ENCODE peak calls at places on chromosomes 7 and 10, in four cellular contexts. Z, O, R and B are unnamed samples.

GRCh38 chr10:130438861-130439260 is 302.7 kb downstream of the GLRX3 start:
- DNase-seq in Z (no peak), O (no peak), R (no peak), B (no peak)

GRCh38 chr7:142796501-142797341 is 26.0 kb downstream of the PRSS2 start:
- DNase-seq in Z (peak), O (no peak), R (no peak), B (no peak)

GRCh38 chr10:21372651-21373410 is 152.7 kb downstream of the SKIDA1 start:
- DNase-seq in Z (peak), O (no peak), R (peak), B (no peak)

GRCh38 chr10:5291501-5292195 is 73.1 kb upstream of the UCN3 start:
- DNase-seq in Z (peak), O (no peak), R (peak), B (peak)

GRCh38 chr7:36784991-36785940 is 61.0 kb upstream of the AOAH start:
- DNase-seq in Z (peak), O (peak), R (no peak), B (no peak)

GRCh38 chr10:78319841-78320240 is 286.2 kb downstream of the RPS24 start:
- DNase-seq in Z (no peak), O (no peak), R (no peak), B (no peak)

GRCh38 chr7:48084727-48085432 is 4.2 kb upstream of the UPP1 start:
- DNase-seq in Z (peak), O (no peak), R (peak), B (peak)

GRCh38 chr10:119268871-119269506 is 61.6 kb downstream of the GRK5 start:
- DNase-seq in Z (peak), O (no peak), R (no peak), B (peak)

GRCh38 chr10:110016957-110017514 is 9.3 kb downstream of the ADD3 start:
- DNase-seq in Z (no peak), O (no peak), R (no peak), B (no peak)

GRCh38 chr10:103666751-103667150 is 173.2 kb downstream of the NEURL1 start:
- DNase-seq in Z (no peak), O (no peak), R (no peak), B (no peak)

GRCh38 chr7:45919947-45920542 is 1.0 kb downstream of the IGFBP3 start:
- DNase-seq in Z (no peak), O (no peak), R (no peak), B (no peak)

GRCh38 chr10:122493761-122494160 is 32.4 kb downstream of the HTRA1 start:
- DNase-seq in Z (no peak), O (no peak), R (no peak), B (no peak)

GRCh38 chr7:4230352-4230751 is 451.7 kb upstream of the FOXK1 start:
- DNase-seq in Z (no peak), O (no peak), R (no peak), B (no peak)

GRCh38 chr10:84095821-84096497 is 43.4 kb upstream of the GHITM start:
- DNase-seq in Z (no peak), O (no peak), R (no peak), B (peak)

GRCh38 chr7:919924-920341 is 34.5 kb downstream of the ADAP1 start:
- DNase-seq in Z (no peak), O (no peak), R (no peak), B (no peak)

GRCh38 chr7:155551785-155552611 is 5.6 kb upstream of the CNPY1 start:
- DNase-seq in Z (no peak), O (no peak), R (no peak), B (no peak)

GRCh38 chr10:72261323-72262018 is 12.3 kb upstream of the DDIT4 start:
- DNase-seq in Z (peak), O (no peak), R (no peak), B (no peak)

GRCh38 chr10:70982443-70982842 is 94.1 kb upstream of the PCBD1 start:
- DNase-seq in Z (no peak), O (no peak), R (no peak), B (no peak)

GRCh38 chr10:132403511-132404168 is 6.6 kb downstream of the PWWP2B start:
- DNase-seq in Z (no peak), O (no peak), R (no peak), B (no peak)

GRCh38 chr7:39428221-39428620 is 138.0 kb upstream of the YAE1 start:
- DNase-seq in Z (no peak), O (no peak), R (no peak), B (peak)

GRCh38 chr10:116840389-116841075 is 8.8 kb upstream of the ENO4 start:
- DNase-seq in Z (no peak), O (no peak), R (no peak), B (no peak)